ENCODE peak calls at places on chromosomes 7 and 10, in eight cellular contexts. W, N, R, H, P, Q, Y and Z are unnamed samples.

GRCh38 chr7:144824360-144824759 is 11.5 kb downstream of the TPK1 start:
- DNase-seq in R (no peak), W (no peak), Y (no peak), Q (no peak), N (no peak), H (no peak), P (no peak), Z (no peak)

GRCh38 chr7:55534262-55534915 is 37.9 kb downstream of the VOPP1 start:
- DNase-seq in Y (no peak), W (no peak), R (peak; percentile 42), N (no peak), Q (no peak), H (peak; percentile 33), P (peak; percentile 84), Z (no peak)

GRCh38 chr10:119270893-119271361 is 63.6 kb downstream of the GRK5 start:
- DNase-seq in R (peak; percentile 42), H (peak; percentile 38), W (no peak), N (no peak), Y (no peak), Q (no peak), P (peak; percentile 63), Z (no peak)

GRCh38 chr7:117715784-117716445 is 157.3 kb downstream of the CTTNBP2 start:
- DNase-seq in P (peak; percentile 6), Q (peak; percentile 19), R (no peak), N (peak; percentile 35), Y (peak; percentile 61), W (peak; percentile 32), H (no peak), Z (peak; percentile 96)

GRCh38 chr7:31890751-31891150 is 179.5 kb downstream of the PDE1C start:
- DNase-seq in Y (no peak), H (no peak), W (no peak), Q (no peak), R (no peak), N (no peak), P (no peak), Z (no peak)

GRCh38 chr10:23657677-23658076 is 218.8 kb downstream of the OTUD1 start:
- DNase-seq in W (no peak), Q (no peak), R (no peak), Y (no peak), H (no peak), P (no peak), N (no peak), Z (no peak)

GRCh38 chr7:2643386-2644229 is 11.8 kb downstream of the TTYH3 start:
- DNase-seq in W (no peak), N (no peak), H (no peak), Y (peak; percentile 54), P (peak; percentile 28), R (no peak), Q (no peak), Z (no peak)

GRCh38 chr10:130357226-130357625 is 221.0 kb downstream of the GLRX3 start:
- DNase-seq in Q (no peak), Y (no peak), H (no peak), P (no peak), N (no peak), W (no peak), R (no peak), Z (no peak)

GRCh38 chr10:116654816-116655215 is 34.1 kb downstream of the PNLIPRP2 start:
- DNase-seq in N (peak; percentile 31), W (no peak), P (no peak), Y (peak; percentile 46), R (no peak), H (no peak), Q (no peak), Z (no peak)

GRCh38 chr7:50488379-50488778 is 38.2 kb upstream of the FIGNL1 start:
- DNase-seq in Q (no peak), H (no peak), N (no peak), W (no peak), R (no peak), P (no peak), Y (no peak), Z (no peak)

GRCh38 chr7:39922580-39922979 is 27.5 kb upstream of the CDK13 start:
- DNase-seq in N (no peak), Y (no peak), Q (no peak), H (no peak), P (no peak), W (no peak), R (no peak), Z (no peak)

GRCh38 chr7:22799633-22800032 is 23.0 kb downstream of the TOMM7 start:
- DNase-seq in H (no peak), Q (no peak), W (no peak), R (no peak), N (no peak), Y (no peak), P (no peak), Z (no peak)

GRCh38 chr10:129807211-129807610 is 156.9 kb downstream of the EBF3 start:
- DNase-seq in Y (no peak), N (no peak), P (no peak), R (no peak), H (no peak), W (no peak), Q (no peak), Z (no peak)

GRCh38 chr10:114332301-114332797 is 72.0 kb downstream of the AFAP1L2 start:
- DNase-seq in N (no peak), Y (peak; percentile 50), R (no peak), Q (no peak), H (no peak), P (no peak), W (no peak), Z (no peak)

GRCh38 chr7:24378871-24379608 is 95.0 kb downstream of the NPY start:
- DNase-seq in W (no peak), Y (no peak), N (no peak), P (no peak), Q (no peak), R (no peak), H (no peak), Z (no peak)

GRCh38 chr7:14579971-14580370 is 322.6 kb downstream of the DGKB start:
- DNase-seq in H (no peak), P (no peak), Q (no peak), W (no peak), N (no peak), Y (no peak), R (no peak), Z (no peak)

GRCh38 chr7:110522751-110523200 is 568.2 kb upstream of the LRRN3 start:
- DNase-seq in R (no peak), Y (peak; percentile 85), P (no peak), W (no peak), N (no peak), H (no peak), Q (no peak), Z (peak; percentile 49)

GRCh38 chr10:11181996-11182395 is 164.3 kb downstream of the CELF2 start:
- DNase-seq in Y (no peak), H (no peak), N (no peak), W (no peak), Q (no peak), R (no peak), P (no peak), Z (no peak)

GRCh38 chr10:129725011-129725410 is 239.1 kb downstream of the EBF3 start:
- DNase-seq in N (no peak), R (no peak), Q (no peak), Y (no peak), H (no peak), P (no peak), W (no peak), Z (no peak)

GRCh38 chr7:108001759-108002725 is 919 bp downstream of the LAMB1 start:
- DNase-seq in Y (peak; percentile 46), W (no peak), R (no peak), H (no peak), N (peak; percentile 12), Q (no peak), P (no peak), Z (no peak)

GRCh38 chr7:123538189-123538714 is 3.9 kb upstream of the IQUB start:
- DNase-seq in R (no peak), Q (peak; percentile 53), P (no peak), H (no peak), Y (no peak), W (no peak), N (no peak), Z (no peak)

GRCh38 chr7:155190608-155191536 is 106.8 kb upstream of the INSIG1 start:
- DNase-seq in H (peak; percentile 57), N (peak; percentile 74), W (no peak), P (peak; percentile 79), Q (no peak), R (peak; percentile 69), Y (peak; percentile 75), Z (no peak)

GRCh38 chr7:2024227-2024918 is 208.4 kb downstream of the MAD1L1 start:
- DNase-seq in N (no peak), Y (peak; percentile 23), H (no peak), P (no peak), R (peak; percentile 7), Q (no peak), W (no peak), Z (no peak)

GRCh38 chr7:124152859-124153692 is 120.2 kb upstream of the TMEM229A start:
- DNase-seq in N (peak; percentile 36), W (no peak), H (no peak), Q (no peak), Y (peak; percentile 36), P (no peak), R (no peak), Z (no peak)

GRCh38 chr10:102409604-102410426 is 8.8 kb downstream of the PSD start:
- DNase-seq in P (no peak), N (no peak), Q (no peak), Y (no peak), R (no peak), W (no peak), H (no peak), Z (no peak)

GRCh38 chr10:132527338-132528063 is 10.1 kb upstream of the INPP5A start:
- DNase-seq in P (no peak), Q (no peak), W (no peak), R (peak; percentile 5), H (no peak), N (no peak), Y (no peak), Z (no peak)

GRCh38 chr10:46514431-46514861 is 42.0 kb downstream of the GPRIN2 start:
- DNase-seq in Y (no peak), H (no peak), P (no peak), W (no peak), R (peak; percentile 9), Q (no peak), N (no peak), Z (no peak)

GRCh38 chr10:15879058-15879457 is 18.8 kb upstream of the MINDY3 start:
- DNase-seq in P (no peak), Y (no peak), N (no peak), W (no peak), Q (no peak), R (no peak), H (no peak), Z (no peak)

GRCh38 chr7:104971290-104972071 is 42.5 kb upstream of the KMT2E start:
- DNase-seq in W (no peak), Q (no peak), P (no peak), Y (no peak), R (no peak), H (no peak), N (no peak), Z (peak; percentile 71)

GRCh38 chr10:124329368-124329767 is 89.4 kb downstream of the OAT start:
- DNase-seq in Y (no peak), N (no peak), P (no peak), W (no peak), H (no peak), R (no peak), Q (no peak), Z (no peak)

GRCh38 chr10:106992064-106992463 is 172.4 kb downstream of the SORCS1 start:
- DNase-seq in Y (no peak), W (no peak), P (no peak), Q (no peak), N (no peak), H (no peak), R (no peak), Z (no peak)

GRCh38 chr7:33500590-33500989 is 371.2 kb downstream of the BBS9 start:
- DNase-seq in Q (no peak), Y (no peak), R (no peak), P (no peak), W (no peak), H (no peak), N (no peak), Z (no peak)

GRCh38 chr10:95552680-95553342 is 8.4 kb downstream of the SORBS1 start:
- DNase-seq in P (no peak), Y (peak; percentile 75), Q (no peak), H (no peak), W (no peak), R (no peak), N (no peak), Z (no peak)